ENCODE peak calls at places on chromosomes 1 and 21, in six cellular contexts. One of them, this sample, is unnamed. For H3K27me3, the result is how much of the 10 kb centered on the place peaks cover.

GRCh38 chr1:56411484-56412180 is 167.7 kb downstream of the PLPP3 start:
- DNase-seq in heart left ventricle: no peak
- DNase-seq in ascending aorta: no peak
- DNase-seq in body of pancreas: peak
- DNase-seq in heart right ventricle: peak
- DNase-seq in tibial nerve: no peak
- DNase-seq in this sample: no peak

GRCh38 chr1:235911876-235912275 is 45.2 kb upstream of the LYST start:
- DNase-seq in heart left ventricle: no peak
- DNase-seq in ascending aorta: no peak
- DNase-seq in body of pancreas: no peak
- DNase-seq in heart right ventricle: no peak
- DNase-seq in tibial nerve: no peak
- DNase-seq in this sample: no peak

GRCh38 chr21:24759348-24760118 is 847.7 kb downstream of the MRPL39 start:
- DNase-seq in heart left ventricle: no peak
- DNase-seq in ascending aorta: no peak
- DNase-seq in body of pancreas: no peak
- DNase-seq in heart right ventricle: no peak
- DNase-seq in tibial nerve: no peak
- DNase-seq in this sample: no peak

GRCh38 chr1:84742653-84743052 is 52.4 kb upstream of the SSX2IP start:
- DNase-seq in heart left ventricle: no peak
- DNase-seq in ascending aorta: no peak
- DNase-seq in body of pancreas: no peak
- DNase-seq in heart right ventricle: no peak
- DNase-seq in tibial nerve: no peak
- DNase-seq in this sample: no peak

GRCh38 chr1:63663301-63663700 is 70.1 kb downstream of the PGM1 start:
- DNase-seq in heart left ventricle: no peak
- DNase-seq in ascending aorta: no peak
- DNase-seq in body of pancreas: no peak
- DNase-seq in heart right ventricle: no peak
- DNase-seq in tibial nerve: no peak
- DNase-seq in this sample: no peak

GRCh38 chr1:209564904-209565303 is 18.6 kb upstream of the CAMK1G start:
- DNase-seq in heart left ventricle: no peak
- DNase-seq in ascending aorta: no peak
- DNase-seq in body of pancreas: no peak
- DNase-seq in heart right ventricle: no peak
- DNase-seq in tibial nerve: no peak
- DNase-seq in this sample: no peak

GRCh38 chr21:40165671-40166070 is 298.4 kb downstream of the PCP4 start:
- DNase-seq in heart left ventricle: no peak
- DNase-seq in ascending aorta: no peak
- DNase-seq in body of pancreas: no peak
- DNase-seq in heart right ventricle: no peak
- DNase-seq in tibial nerve: no peak
- DNase-seq in this sample: no peak

GRCh38 chr21:42518216-42518615 is 4.6 kb downstream of the SLC37A1 start:
- DNase-seq in heart left ventricle: no peak
- DNase-seq in ascending aorta: no peak
- DNase-seq in body of pancreas: no peak
- DNase-seq in heart right ventricle: no peak
- DNase-seq in tibial nerve: no peak
- DNase-seq in this sample: no peak

GRCh38 chr1:245969274-245969673 is 537.8 kb downstream of the SMYD3 start:
- DNase-seq in heart left ventricle: no peak
- DNase-seq in ascending aorta: no peak
- DNase-seq in body of pancreas: no peak
- DNase-seq in heart right ventricle: no peak
- DNase-seq in tibial nerve: no peak
- DNase-seq in this sample: no peak

GRCh38 chr1:36728846-36729245 is 246.1 kb upstream of the CSF3R start:
- DNase-seq in heart left ventricle: no peak
- DNase-seq in ascending aorta: no peak
- DNase-seq in body of pancreas: no peak
- DNase-seq in heart right ventricle: no peak
- DNase-seq in tibial nerve: no peak
- DNase-seq in this sample: no peak
- H3K27me3 ChIP-seq in heart left ventricle: under half
- H3K27me3 ChIP-seq in ascending aorta: under half
- H3K27me3 ChIP-seq in body of pancreas: under half
- H3K27me3 ChIP-seq in heart right ventricle: under half
- H3K27me3 ChIP-seq in tibial nerve: under half
- H3K27me3 ChIP-seq in this sample: under half

GRCh38 chr1:34166191-34167090 is 1.4 kb upstream of the CSMD2 start:
- DNase-seq in heart left ventricle: no peak
- DNase-seq in ascending aorta: no peak
- DNase-seq in body of pancreas: no peak
- DNase-seq in heart right ventricle: no peak
- DNase-seq in tibial nerve: no peak
- DNase-seq in this sample: no peak

GRCh38 chr1:34162852-34163766 is 1.9 kb downstream of the CSMD2 start:
- DNase-seq in heart left ventricle: peak
- DNase-seq in ascending aorta: peak
- DNase-seq in body of pancreas: peak
- DNase-seq in heart right ventricle: peak
- DNase-seq in tibial nerve: peak
- DNase-seq in this sample: peak

GRCh38 chr1:34165422-34165921 is 442 bp upstream of the CSMD2 start:
- DNase-seq in heart left ventricle: no peak
- DNase-seq in ascending aorta: no peak
- DNase-seq in body of pancreas: no peak
- DNase-seq in heart right ventricle: no peak
- DNase-seq in tibial nerve: no peak
- DNase-seq in this sample: no peak

GRCh38 chr1:34164510-34165381 is at the start of gene CSMD2:
- DNase-seq in heart left ventricle: peak
- DNase-seq in ascending aorta: no peak
- DNase-seq in body of pancreas: no peak
- DNase-seq in heart right ventricle: no peak
- DNase-seq in tibial nerve: no peak
- DNase-seq in this sample: no peak

GRCh38 chr1:34163792-34164509 is 1.1 kb downstream of the CSMD2 start:
- DNase-seq in heart left ventricle: no peak
- DNase-seq in ascending aorta: no peak
- DNase-seq in body of pancreas: no peak
- DNase-seq in heart right ventricle: no peak
- DNase-seq in tibial nerve: no peak
- DNase-seq in this sample: no peak
- H3K4me3 ChIP-seq in heart left ventricle: peak
- H3K4me3 ChIP-seq in ascending aorta: peak
- H3K4me3 ChIP-seq in body of pancreas: peak
- H3K4me3 ChIP-seq in heart right ventricle: peak
- H3K4me3 ChIP-seq in tibial nerve: peak
- H3K4me3 ChIP-seq in this sample: peak

GRCh38 chr1:23368562-23369334 is 888 bp downstream of the ZNF436 start:
- DNase-seq in heart left ventricle: peak
- DNase-seq in ascending aorta: peak
- DNase-seq in body of pancreas: peak
- DNase-seq in heart right ventricle: peak
- DNase-seq in tibial nerve: peak
- DNase-seq in this sample: peak
- H3K27me3 ChIP-seq in heart left ventricle: under half
- H3K27me3 ChIP-seq in ascending aorta: under half
- H3K27me3 ChIP-seq in body of pancreas: under half
- H3K27me3 ChIP-seq in heart right ventricle: under half
- H3K27me3 ChIP-seq in tibial nerve: under half
- H3K27me3 ChIP-seq in this sample: under half

GRCh38 chr1:203309115-203309429 is 3.8 kb downstream of the BTG2 start:
- DNase-seq in heart left ventricle: no peak
- DNase-seq in ascending aorta: no peak
- DNase-seq in body of pancreas: no peak
- DNase-seq in heart right ventricle: no peak
- DNase-seq in tibial nerve: no peak
- DNase-seq in this sample: no peak
- H3K4me3 ChIP-seq in heart left ventricle: peak
- H3K4me3 ChIP-seq in ascending aorta: peak
- H3K4me3 ChIP-seq in body of pancreas: no peak
- H3K4me3 ChIP-seq in heart right ventricle: peak
- H3K4me3 ChIP-seq in tibial nerve: peak
- H3K4me3 ChIP-seq in this sample: peak

GRCh38 chr1:161432091-161432490 is 64.4 kb upstream of the CFAP126 start:
- DNase-seq in heart left ventricle: no peak
- DNase-seq in ascending aorta: no peak
- DNase-seq in body of pancreas: no peak
- DNase-seq in heart right ventricle: no peak
- DNase-seq in tibial nerve: no peak
- DNase-seq in this sample: no peak

GRCh38 chr1:161427733-161428516 is 60.2 kb upstream of the CFAP126 start:
- DNase-seq in heart left ventricle: no peak
- DNase-seq in ascending aorta: no peak
- DNase-seq in body of pancreas: no peak
- DNase-seq in heart right ventricle: no peak
- DNase-seq in tibial nerve: no peak
- DNase-seq in this sample: no peak
- H3K27me3 ChIP-seq in heart left ventricle: under half
- H3K27me3 ChIP-seq in ascending aorta: under half
- H3K27me3 ChIP-seq in body of pancreas: under half
- H3K27me3 ChIP-seq in heart right ventricle: under half
- H3K27me3 ChIP-seq in tibial nerve: under half
- H3K27me3 ChIP-seq in this sample: under half

DNA sequence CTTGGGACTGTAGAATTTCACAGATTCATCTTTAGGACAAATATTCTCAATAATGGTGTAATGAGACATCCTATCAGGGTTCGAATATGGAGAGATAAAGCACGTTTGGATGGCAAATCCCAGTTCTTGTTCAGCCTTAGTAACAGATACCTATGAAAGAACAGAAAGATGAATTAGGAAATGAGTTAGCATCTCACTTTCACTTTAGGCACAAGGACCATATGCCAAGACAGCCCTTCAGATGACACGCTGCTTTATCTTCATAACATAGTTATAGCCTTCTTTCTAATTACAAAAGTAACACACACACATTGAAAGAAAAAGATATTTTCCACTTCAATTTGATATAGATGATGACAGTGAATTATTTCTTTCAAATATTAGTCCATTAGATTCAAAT is 173.6 kb downstream of the TGFBR3 start:
- DNase-seq in heart left ventricle: no peak
- DNase-seq in ascending aorta: no peak
- DNase-seq in body of pancreas: no peak
- DNase-seq in heart right ventricle: no peak
- DNase-seq in tibial nerve: no peak
- DNase-seq in this sample: no peak
- H3K4me3 ChIP-seq in heart left ventricle: peak
- H3K4me3 ChIP-seq in ascending aorta: no peak
- H3K4me3 ChIP-seq in body of pancreas: no peak
- H3K4me3 ChIP-seq in heart right ventricle: no peak
- H3K4me3 ChIP-seq in tibial nerve: no peak
- H3K4me3 ChIP-seq in this sample: peak

DNA sequence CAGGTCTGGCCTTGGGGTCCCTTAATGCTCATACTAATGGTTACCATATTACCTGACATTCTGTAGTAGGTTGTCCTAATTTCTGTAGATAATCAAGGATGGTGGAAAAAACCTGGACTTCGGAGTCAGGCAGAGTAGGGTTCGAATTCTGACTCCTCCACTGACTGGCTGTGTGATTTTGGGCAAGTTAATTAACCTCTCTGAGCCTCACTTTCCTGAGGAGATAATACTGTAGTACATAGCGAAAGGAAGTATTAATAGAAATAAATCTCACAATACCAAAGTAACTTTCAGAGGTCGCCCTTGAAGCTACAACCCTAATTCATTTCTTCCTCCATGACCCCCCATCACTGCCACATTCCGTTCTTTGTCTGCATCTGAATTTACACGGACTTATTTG is 72.9 kb downstream of the KCNN3 start:
- DNase-seq in heart left ventricle: no peak
- DNase-seq in ascending aorta: no peak
- DNase-seq in body of pancreas: no peak
- DNase-seq in heart right ventricle: no peak
- DNase-seq in tibial nerve: no peak
- DNase-seq in this sample: no peak
- H3K27me3 ChIP-seq in heart left ventricle: under half
- H3K27me3 ChIP-seq in ascending aorta: under half
- H3K27me3 ChIP-seq in body of pancreas: under half
- H3K27me3 ChIP-seq in heart right ventricle: under half
- H3K27me3 ChIP-seq in tibial nerve: under half
- H3K27me3 ChIP-seq in this sample: under half

GRCh38 chr1:173714441-173714758 is 381 bp upstream of the KLHL20 start:
- DNase-seq in heart left ventricle: no peak
- DNase-seq in ascending aorta: no peak
- DNase-seq in body of pancreas: no peak
- DNase-seq in heart right ventricle: no peak
- DNase-seq in tibial nerve: no peak
- DNase-seq in this sample: no peak

GRCh38 chr1:173715538-173715844 is 710 bp downstream of the KLHL20 start:
- DNase-seq in heart left ventricle: no peak
- DNase-seq in ascending aorta: no peak
- DNase-seq in body of pancreas: no peak
- DNase-seq in heart right ventricle: no peak
- DNase-seq in tibial nerve: no peak
- DNase-seq in this sample: no peak

GRCh38 chr1:173717238-173717637 is 2.5 kb downstream of the KLHL20 start:
- DNase-seq in heart left ventricle: no peak
- DNase-seq in ascending aorta: no peak
- DNase-seq in body of pancreas: no peak
- DNase-seq in heart right ventricle: no peak
- DNase-seq in tibial nerve: no peak
- DNase-seq in this sample: no peak

GRCh38 chr1:173714759-173715537 is at the start of gene KLHL20:
- DNase-seq in heart left ventricle: peak
- DNase-seq in ascending aorta: peak
- DNase-seq in body of pancreas: peak
- DNase-seq in heart right ventricle: peak
- DNase-seq in tibial nerve: peak
- DNase-seq in this sample: peak
- H3K4me3 ChIP-seq in heart left ventricle: peak
- H3K4me3 ChIP-seq in ascending aorta: peak
- H3K4me3 ChIP-seq in body of pancreas: peak
- H3K4me3 ChIP-seq in heart right ventricle: peak
- H3K4me3 ChIP-seq in tibial nerve: peak
- H3K4me3 ChIP-seq in this sample: peak

GRCh38 chr1:233615571-233615970 is 1.7 kb downstream of the KCNK1 start:
- DNase-seq in heart left ventricle: no peak
- DNase-seq in ascending aorta: no peak
- DNase-seq in body of pancreas: no peak
- DNase-seq in heart right ventricle: no peak
- DNase-seq in tibial nerve: no peak
- DNase-seq in this sample: no peak

GRCh38 chr1:233617025-233617424 is 3.1 kb downstream of the KCNK1 start:
- DNase-seq in heart left ventricle: no peak
- DNase-seq in ascending aorta: no peak
- DNase-seq in body of pancreas: no peak
- DNase-seq in heart right ventricle: no peak
- DNase-seq in tibial nerve: no peak
- DNase-seq in this sample: no peak

GRCh38 chr1:233613252-233614172 is at the start of gene KCNK1:
- DNase-seq in heart left ventricle: peak
- DNase-seq in ascending aorta: peak
- DNase-seq in body of pancreas: peak
- DNase-seq in heart right ventricle: peak
- DNase-seq in tibial nerve: peak
- DNase-seq in this sample: no peak

GRCh38 chr1:233614173-233614742 is 352 bp downstream of the KCNK1 start:
- DNase-seq in heart left ventricle: peak
- DNase-seq in ascending aorta: no peak
- DNase-seq in body of pancreas: peak
- DNase-seq in heart right ventricle: no peak
- DNase-seq in tibial nerve: no peak
- DNase-seq in this sample: no peak

GRCh38 chr1:233614743-233615521 is 1.0 kb downstream of the KCNK1 start:
- DNase-seq in heart left ventricle: no peak
- DNase-seq in ascending aorta: no peak
- DNase-seq in body of pancreas: peak
- DNase-seq in heart right ventricle: no peak
- DNase-seq in tibial nerve: no peak
- DNase-seq in this sample: no peak
- H3K27me3 ChIP-seq in heart left ventricle: under half
- H3K27me3 ChIP-seq in ascending aorta: under half
- H3K27me3 ChIP-seq in body of pancreas: under half
- H3K27me3 ChIP-seq in heart right ventricle: half or more
- H3K27me3 ChIP-seq in tibial nerve: under half
- H3K27me3 ChIP-seq in this sample: under half

GRCh38 chr1:32743380-32744062 is 41.0 kb upstream of the SYNC start:
- DNase-seq in heart left ventricle: no peak
- DNase-seq in ascending aorta: no peak
- DNase-seq in body of pancreas: peak
- DNase-seq in heart right ventricle: no peak
- DNase-seq in tibial nerve: no peak
- DNase-seq in this sample: no peak
- H3K4me3 ChIP-seq in heart left ventricle: no peak
- H3K4me3 ChIP-seq in ascending aorta: peak
- H3K4me3 ChIP-seq in body of pancreas: no peak
- H3K4me3 ChIP-seq in heart right ventricle: no peak
- H3K4me3 ChIP-seq in tibial nerve: no peak
- H3K4me3 ChIP-seq in this sample: no peak

This sample was measured in gastrocnemius medialis.